ENCODE peak calls at places on chromosome 3, in five cellular contexts. V is psoas muscle; N is hepatocyte; J is spleen; O is CD8-positive, alpha-beta memory T cell. D is an unnamed sample.
A peak's percentile ranks its signal among the peaks of the same experiment; 100 is the strongest.

GRCh38 chr3:146280859-146281258 is 30.0 kb upstream of the PLSCR4 start:
- DNase-seq in J (no peak), N (peak; percentile 8), O (no peak), V (no peak), D (no peak)

GRCh38 chr3:119292666-119293065 is 1.5 kb upstream of the ARHGAP31 start:
- DNase-seq in V (no peak), N (no peak), O (no peak), J (peak; percentile 50), D (no peak)

GRCh38 chr3:25854635-25855034 is 64.7 kb downstream of the OXSM start:
- DNase-seq in V (no peak), J (no peak), N (peak; percentile 23), O (no peak), D (no peak)

GRCh38 chr3:50624634-50625033 is 7.7 kb downstream of the MAPKAPK3 start:
- DNase-seq in V (no peak), N (no peak), J (no peak), O (no peak), D (no peak)

GRCh38 chr3:134312873-134313838 is 61.1 kb downstream of the AMOTL2 start:
- DNase-seq in V (peak; percentile 94), J (peak; percentile 79), O (no peak), N (peak; percentile 81), D (no peak)

GRCh38 chr3:100913870-100914654 is 79.2 kb downstream of the ABI3BP start:
- DNase-seq in V (no peak), J (no peak), O (no peak), N (peak; percentile 17), D (no peak)

GRCh38 chr3:134327594-134327975 is 46.7 kb downstream of the AMOTL2 start:
- DNase-seq in N (no peak), O (no peak), V (peak; percentile 67), J (no peak), D (no peak)

GRCh38 chr3:49416867-49417266 is 4.6 kb downstream of the TCTA start:
- DNase-seq in V (peak; percentile 10), O (no peak), J (peak; percentile 55), N (no peak), D (no peak)

GRCh38 chr3:170078620-170079281 is 41.0 kb downstream of the GPR160 start:
- DNase-seq in J (no peak), V (no peak), O (no peak), N (no peak), D (no peak)

GRCh38 chr3:15578272-15578671 is 23.1 kb downstream of the HACL1 start:
- DNase-seq in V (no peak), J (no peak), N (no peak), O (no peak), D (no peak)

GRCh38 chr3:135229018-135229495 is 434.0 kb downstream of the EPHB1 start:
- DNase-seq in J (no peak), V (peak; percentile 94), O (no peak), N (no peak), D (no peak)

GRCh38 chr3:76083992-76084391 is 298.6 kb upstream of the ZNF717 start:
- DNase-seq in V (no peak), N (no peak), O (no peak), J (no peak), D (no peak)

GRCh38 chr3:8914491-8914890 is 48.8 kb downstream of the RAD18 start:
- DNase-seq in J (no peak), O (no peak), V (no peak), N (no peak), D (no peak)

GRCh38 chr3:77459926-77460325 is 420.0 kb downstream of the ROBO2 start:
- DNase-seq in J (no peak), O (no peak), N (no peak), V (no peak), D (no peak)

GRCh38 chr3:196524527-196524926 is 9.4 kb upstream of the SMCO1 start:
- DNase-seq in J (no peak), O (no peak), V (no peak), N (no peak), D (no peak)

GRCh38 chr3:151974067-151974466 is 100.6 kb downstream of the SUCNR1 start:
- DNase-seq in J (no peak), V (no peak), O (no peak), N (no peak), D (no peak)

GRCh38 chr3:144032531-144033234 is 61.1 kb downstream of the DIPK2A start:
- DNase-seq in J (no peak), V (no peak), O (no peak), N (no peak), D (no peak)

GRCh38 chr3:170055209-170055608 is 17.4 kb downstream of the GPR160 start:
- DNase-seq in N (no peak), O (no peak), J (no peak), V (no peak), D (no peak)

GRCh38 chr3:11954312-11954934 is 49.8 kb upstream of the SYN2 start:
- DNase-seq in V (no peak), O (no peak), N (no peak), J (no peak), D (no peak)

GRCh38 chr3:3800076-3800448 is 831 bp downstream of the LRRN1 start:
- DNase-seq in V (peak; percentile 60), J (peak; percentile 82), N (peak; percentile 65), O (no peak), D (peak; percentile 63)

GRCh38 chr3:60652829-60653228 is 598.4 kb downstream of the FHIT start:
- DNase-seq in J (no peak), V (no peak), N (no peak), O (no peak), D (peak; percentile 55)

GRCh38 chr3:100796556-100796955 is 87.3 kb downstream of the TFG start:
- DNase-seq in O (no peak), J (no peak), V (no peak), N (peak; percentile 8), D (no peak)

GRCh38 chr3:186826978-186827857 is 15.3 kb upstream of the ADIPOQ start:
- DNase-seq in N (peak; percentile 95), J (peak; percentile 96), V (peak; percentile 89), O (peak; percentile 83), D (peak; percentile 84)

GRCh38 chr3:165839296-165840076 is 2.3 kb upstream of the BCHE start:
- DNase-seq in J (no peak), V (no peak), N (no peak), O (no peak), D (no peak)

GRCh38 chr3:11423868-11424267 is 151.7 kb downstream of the ATG7 start:
- DNase-seq in O (no peak), V (no peak), N (no peak), J (no peak), D (no peak)

DNA sequence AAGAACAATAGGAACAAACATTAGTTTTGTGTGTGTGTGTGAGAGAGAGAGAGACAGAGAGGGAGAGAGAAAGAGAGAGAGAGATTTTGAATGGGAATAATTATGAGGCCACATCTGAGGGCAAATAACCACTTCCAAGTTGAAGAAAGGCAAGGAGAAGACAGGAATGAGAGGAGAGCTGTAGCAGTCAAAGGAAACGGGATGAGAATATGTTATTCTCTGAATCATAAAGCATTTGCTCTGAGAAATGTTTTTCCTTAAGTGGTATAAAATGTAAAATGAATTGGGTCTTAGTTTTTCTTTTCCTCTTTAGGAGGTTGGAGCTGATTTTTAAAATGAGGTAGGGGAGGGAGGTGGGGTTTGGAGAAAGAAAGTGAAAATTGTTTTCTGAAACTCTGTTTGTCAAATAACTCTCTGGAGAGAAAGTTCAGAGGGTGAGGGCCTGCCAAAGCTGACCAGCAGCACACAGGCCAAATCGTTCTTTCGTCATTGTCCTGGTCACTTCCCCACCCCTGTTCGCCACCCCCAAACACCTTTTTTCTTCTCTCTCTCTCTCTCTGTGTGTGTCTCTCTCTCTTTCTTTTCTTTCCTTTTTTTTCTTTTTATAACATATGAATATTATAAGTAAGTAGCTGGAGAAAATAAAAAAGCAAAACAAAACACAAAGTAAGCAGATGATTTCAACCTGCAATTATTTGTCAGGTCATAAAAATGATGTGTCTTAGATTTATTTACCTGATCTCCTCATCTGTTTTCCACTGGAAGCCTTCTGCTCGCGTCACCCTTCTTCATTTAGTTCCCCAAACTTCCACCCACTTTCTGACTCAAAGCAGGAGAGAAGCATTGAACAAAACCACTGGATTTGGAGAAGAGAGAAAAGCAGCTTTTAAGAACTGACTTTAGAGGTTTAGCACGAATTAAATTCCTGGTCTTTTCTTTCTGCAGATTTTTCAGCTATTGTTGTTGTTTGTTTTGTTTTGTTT is 110.6 kb downstream of the LPP start:
- DNase-seq in J (no peak), V (peak; percentile 77), O (no peak), N (no peak), D (no peak)
- H3K4me1 ChIP-seq in J (peaks cover 22% of the 10 kb centered on the region), V (peaks cover 75% of the 10 kb centered on the region), O (no peaks in the 10 kb centered on the region), N (peaks cover 51% of the 10 kb centered on the region), D (peaks cover 10% of the 10 kb centered on the region)

DNA sequence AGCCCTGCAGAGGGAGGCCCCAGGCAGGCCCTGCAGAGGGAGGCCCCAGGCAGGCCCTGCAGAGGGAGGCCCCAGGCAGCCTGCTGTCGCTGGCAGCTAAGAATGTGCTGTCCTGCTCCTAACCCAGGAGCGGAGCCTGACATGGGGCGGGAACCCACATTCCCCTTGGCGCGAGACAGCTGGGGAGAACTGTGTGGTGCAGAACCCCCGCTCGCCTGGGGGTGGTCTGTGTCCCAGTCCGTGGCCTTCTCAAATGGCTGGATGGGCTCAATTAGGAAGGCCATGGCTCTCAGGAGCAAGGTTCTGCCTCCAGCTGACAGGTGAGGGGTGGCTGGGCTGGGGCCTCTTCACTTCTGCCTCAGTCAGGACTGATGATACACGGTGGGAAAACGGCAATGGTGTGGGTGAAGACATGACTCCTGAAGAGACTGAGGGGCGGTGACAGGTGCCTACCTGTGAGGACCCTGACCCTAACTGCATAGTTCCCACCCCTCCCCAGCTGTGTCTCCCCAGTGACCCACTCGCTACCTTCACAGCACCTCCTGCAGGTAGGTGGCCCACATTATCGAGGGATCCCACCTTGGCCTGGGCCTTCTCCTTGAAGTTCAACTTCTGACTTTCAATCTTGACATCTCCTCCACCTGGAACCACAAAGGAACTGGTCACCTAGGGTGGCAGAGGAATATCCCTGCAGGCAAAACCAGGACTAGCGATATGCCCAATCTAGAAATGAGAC is 52.0 kb downstream of the DHX30 start:
- DNase-seq in O (no peak), N (no peak), V (peak; percentile 42), J (peak; percentile 55), D (no peak)
- H3K36me3 ChIP-seq in O (peaks cover 6% of the 10 kb centered on the region), N (no peaks in the 10 kb centered on the region), V (peaks cover 3% of the 10 kb centered on the region), J (peaks cover 97% of the 10 kb centered on the region), D (peaks cover 60% of the 10 kb centered on the region)

GRCh38 chr3:138377804-138378203 is 29.4 kb downstream of the MRAS start:
- DNase-seq in O (no peak), J (no peak), V (no peak), N (no peak), D (no peak)

GRCh38 chr3:138376663-138377062 is 28.3 kb downstream of the MRAS start:
- DNase-seq in N (no peak), V (no peak), O (no peak), J (no peak), D (no peak)

GRCh38 chr3:138375446-138375845 is 27.1 kb downstream of the MRAS start:
- DNase-seq in N (no peak), V (no peak), J (peak; percentile 18), O (no peak), D (no peak)

GRCh38 chr3:138378990-138379389 is 30.6 kb downstream of the MRAS start:
- DNase-seq in O (no peak), N (no peak), J (no peak), V (no peak), D (no peak)

DNA sequence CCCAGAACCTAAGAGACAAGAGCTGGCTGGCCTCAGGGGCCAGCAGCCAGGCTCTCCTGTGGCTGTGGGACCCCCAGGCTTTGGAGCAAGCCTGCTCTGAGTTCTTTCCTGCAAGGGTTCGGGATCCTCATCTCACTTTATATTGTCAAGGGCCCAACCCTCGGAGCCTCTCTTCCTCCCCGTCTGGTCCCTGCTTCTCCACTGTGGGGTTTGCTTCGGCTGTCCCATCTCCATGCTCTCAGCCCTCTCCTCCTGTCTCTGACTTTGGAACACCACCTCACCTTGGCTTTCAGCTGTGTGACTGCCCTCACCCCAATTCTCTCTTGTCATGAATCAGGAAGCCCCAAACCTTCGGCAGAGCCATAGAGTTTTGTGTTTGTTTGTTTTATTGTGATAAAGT is 30.0 kb downstream of the MRAS start:
- DNase-seq in N (no peak), V (no peak), J (peak; percentile 44), O (no peak), D (no peak)
- H3K4me1 ChIP-seq in N (peaks cover 3% of the 10 kb centered on the region), V (peaks cover 88% of the 10 kb centered on the region), J (peaks cover 6% of the 10 kb centered on the region), O (no peaks in the 10 kb centered on the region), D (peaks cover 5% of the 10 kb centered on the region)

GRCh38 chr3:171260899-171261298 is 199.3 kb downstream of the TNIK start:
- DNase-seq in O (no peak), V (no peak), J (no peak), N (no peak), D (no peak)
- H3K36me3 ChIP-seq in O (no peaks in the 10 kb centered on the region), V (no peaks in the 10 kb centered on the region), J (no peaks in the 10 kb centered on the region), N (no peaks in the 10 kb centered on the region), D (no peaks in the 10 kb centered on the region)